ENCODE peak calls at places on chromosomes 11 and 22, in four cellular contexts. One of them, this sample, is unnamed.

GRCh38 chr22:48660104-48660794 is 1167.4 kb downstream of the BRD1 start:
- DNase-seq in colonic mucosa: no peak
- DNase-seq in fibroblast of the aortic adventitia: no peak
- DNase-seq in foreskin fibroblast: no peak
- DNase-seq in this sample: no peak

GRCh38 chr11:60887531-60887930 is 18.9 kb downstream of the PRPF19 start:
- DNase-seq in foreskin fibroblast: peak
- DNase-seq in colonic mucosa: peak
- DNase-seq in fibroblast of the aortic adventitia: peak
- DNase-seq in this sample: peak

GRCh38 chr11:27296406-27296994 is 66.5 kb downstream of the CCDC34 start:
- DNase-seq in foreskin fibroblast: no peak
- DNase-seq in fibroblast of the aortic adventitia: peak
- DNase-seq in colonic mucosa: no peak
- DNase-seq in this sample: peak

GRCh38 chr11:31509412-31510345 is at the start of the genes ELP4 and IMMP1L:
- DNase-seq in colonic mucosa: peak
- DNase-seq in fibroblast of the aortic adventitia: peak
- DNase-seq in foreskin fibroblast: peak
- DNase-seq in this sample: peak

GRCh38 chr22:29689872-29690213 is 30.0 kb upstream of the CABP7 start:
- DNase-seq in foreskin fibroblast: peak
- DNase-seq in colonic mucosa: peak
- DNase-seq in fibroblast of the aortic adventitia: peak
- DNase-seq in this sample: peak

GRCh38 chr22:39594411-39594810 is 23.9 kb downstream of the CACNA1I start:
- DNase-seq in fibroblast of the aortic adventitia: no peak
- DNase-seq in colonic mucosa: no peak
- DNase-seq in foreskin fibroblast: no peak
- DNase-seq in this sample: no peak

GRCh38 chr11:104968365-104968855 is at the start of gene CASP4:
- DNase-seq in colonic mucosa: peak
- DNase-seq in fibroblast of the aortic adventitia: peak
- DNase-seq in foreskin fibroblast: peak
- DNase-seq in this sample: peak

GRCh38 chr22:21069375-21069774 is 23.6 kb downstream of the LRRC74B start:
- DNase-seq in colonic mucosa: no peak
- DNase-seq in fibroblast of the aortic adventitia: no peak
- DNase-seq in foreskin fibroblast: no peak
- DNase-seq in this sample: no peak

GRCh38 chr11:16987205-16987568 is 27.0 kb downstream of the PLEKHA7 start:
- DNase-seq in foreskin fibroblast: no peak
- DNase-seq in colonic mucosa: peak
- DNase-seq in fibroblast of the aortic adventitia: no peak
- DNase-seq in this sample: no peak

GRCh38 chr22:42747701-42748513 is 27.2 kb upstream of the A4GALT start:
- DNase-seq in foreskin fibroblast: no peak
- DNase-seq in fibroblast of the aortic adventitia: peak
- DNase-seq in colonic mucosa: no peak
- DNase-seq in this sample: peak

GRCh38 chr22:41907436-41908401 is 7.2 kb downstream of the SHISA8 start:
- DNase-seq in fibroblast of the aortic adventitia: no peak
- DNase-seq in foreskin fibroblast: peak
- DNase-seq in colonic mucosa: no peak
- DNase-seq in this sample: no peak

GRCh38 chr11:1565173-1565903 is 6.7 kb downstream of the DUSP8 start:
- DNase-seq in foreskin fibroblast: no peak
- DNase-seq in fibroblast of the aortic adventitia: no peak
- DNase-seq in colonic mucosa: no peak
- DNase-seq in this sample: no peak

GRCh38 chr11:92556435-92556834 is 331.8 kb downstream of the FAT3 start:
- DNase-seq in colonic mucosa: no peak
- DNase-seq in foreskin fibroblast: no peak
- DNase-seq in fibroblast of the aortic adventitia: peak
- DNase-seq in this sample: no peak

GRCh38 chr22:22587577-22588188 is 28.6 kb upstream of the PRAME start:
- DNase-seq in colonic mucosa: no peak
- DNase-seq in fibroblast of the aortic adventitia: no peak
- DNase-seq in foreskin fibroblast: no peak
- DNase-seq in this sample: no peak

GRCh38 chr11:62689421-62690183 is at the start of gene LRRN4CL:
- DNase-seq in foreskin fibroblast: peak
- DNase-seq in colonic mucosa: peak
- DNase-seq in fibroblast of the aortic adventitia: peak
- DNase-seq in this sample: peak

GRCh38 chr22:46823248-46823647 is 60.8 kb downstream of the TBC1D22A start:
- DNase-seq in fibroblast of the aortic adventitia: no peak
- DNase-seq in colonic mucosa: no peak
- DNase-seq in foreskin fibroblast: no peak
- DNase-seq in this sample: no peak
- TF ChIP-seq CTCF in fibroblast of the aortic adventitia: no peak
- TF ChIP-seq CTCF in colonic mucosa: no peak
- TF ChIP-seq CTCF in foreskin fibroblast: no peak
- TF ChIP-seq CTCF in this sample: no peak

DNA sequence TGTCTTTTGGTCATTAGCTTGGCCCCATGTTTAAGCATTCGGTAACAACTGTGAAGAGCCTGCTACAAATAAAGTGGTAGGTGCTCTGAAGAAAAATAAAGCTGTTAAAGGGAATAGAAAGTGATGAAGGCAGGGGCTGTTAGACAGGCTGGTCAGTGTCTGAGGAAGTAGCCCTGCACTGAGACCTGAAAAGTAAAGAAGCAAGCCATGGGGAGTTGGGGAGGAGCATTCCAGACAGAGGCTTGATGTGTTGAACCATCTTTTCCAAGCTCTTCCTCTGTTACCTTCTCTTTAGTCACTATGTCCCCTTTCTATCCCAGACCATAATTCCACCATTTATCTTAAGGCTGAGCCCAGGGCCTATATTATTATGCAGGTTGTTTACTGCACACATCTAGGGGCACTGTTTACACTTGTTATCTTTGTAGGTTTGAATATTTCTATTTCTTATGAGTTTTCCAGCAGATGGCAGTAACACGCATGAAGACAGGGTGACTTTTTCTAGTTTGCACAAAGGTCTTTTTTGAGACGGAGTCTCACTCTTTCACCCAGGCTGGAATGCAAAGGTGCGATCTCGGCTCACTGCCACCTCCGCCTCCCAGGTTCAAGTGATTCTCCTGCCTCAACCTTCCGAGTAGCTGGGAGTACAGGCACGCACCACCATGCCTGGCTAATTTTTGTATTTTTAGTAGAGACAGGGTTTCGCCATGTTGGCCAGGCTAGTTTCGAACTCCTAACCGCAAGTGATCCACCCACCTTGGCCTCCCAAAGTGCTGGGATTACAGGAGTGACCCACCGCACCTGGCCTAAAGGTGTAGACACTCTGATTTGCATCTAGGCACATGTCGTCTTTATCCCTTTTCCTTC is 23.0 kb downstream of the ZFTA start:
- DNase-seq in foreskin fibroblast: no peak
- DNase-seq in colonic mucosa: no peak
- DNase-seq in fibroblast of the aortic adventitia: no peak
- DNase-seq in this sample: no peak
- TF ChIP-seq CTCF in foreskin fibroblast: no peak
- TF ChIP-seq CTCF in colonic mucosa: no peak
- TF ChIP-seq CTCF in fibroblast of the aortic adventitia: peak
- TF ChIP-seq CTCF in this sample: peak

DNA sequence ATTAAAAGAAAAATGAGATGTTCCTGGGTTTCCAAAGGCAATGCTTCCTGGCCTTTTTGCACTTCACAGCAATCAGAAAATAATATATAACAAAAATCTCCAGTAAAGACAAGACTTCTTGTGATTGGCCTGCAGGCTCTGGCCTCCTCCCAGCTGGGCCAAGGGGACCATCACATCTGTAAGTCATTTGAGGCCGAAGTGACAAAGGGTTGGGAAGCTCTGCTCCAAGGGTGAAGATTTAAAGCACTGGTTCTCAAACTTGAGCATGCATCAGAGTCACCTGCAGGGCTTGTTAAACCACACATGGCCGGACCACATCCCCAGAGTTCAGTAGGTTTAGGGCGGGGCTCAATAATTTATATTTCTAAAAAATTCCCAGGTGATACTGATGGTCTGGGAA is 32.1 kb downstream of the ARFGAP2 start:
- DNase-seq in colonic mucosa: no peak
- DNase-seq in foreskin fibroblast: no peak
- DNase-seq in fibroblast of the aortic adventitia: no peak
- DNase-seq in this sample: no peak
- TF ChIP-seq CTCF in colonic mucosa: no peak
- TF ChIP-seq CTCF in foreskin fibroblast: no peak
- TF ChIP-seq CTCF in fibroblast of the aortic adventitia: no peak
- TF ChIP-seq CTCF in this sample: no peak

GRCh38 chr22:35631597-35631996 is 14.5 kb upstream of the MB start:
- DNase-seq in colonic mucosa: peak
- DNase-seq in fibroblast of the aortic adventitia: no peak
- DNase-seq in foreskin fibroblast: no peak
- DNase-seq in this sample: no peak
- TF ChIP-seq CTCF in colonic mucosa: peak
- TF ChIP-seq CTCF in fibroblast of the aortic adventitia: peak
- TF ChIP-seq CTCF in foreskin fibroblast: peak
- TF ChIP-seq CTCF in this sample: peak

This sample was measured in HFFc6.